ENCODE peak calls at places on chromosomes 3 and 15, in six cellular contexts. H is astrocyte, Q is left ventricle myocardium inferior, L is body of pancreas, Y is IMR-90, O is transverse colon. K is an unnamed sample.

GRCh38 chr3:168322941-168323340 is 227.2 kb upstream of the GOLIM4 start:
- DNase-seq in Y (peak; percentile 50), H (peak; percentile 25), L (no peak), O (no peak), Q (no peak), K (no peak)

GRCh38 chr3:149180057-149180573 is 41.5 kb downstream of the CP start:
- DNase-seq in Y (peak; percentile 100), Q (peak; percentile 65), O (peak; percentile 61), L (peak; percentile 59), H (peak; percentile 99), K (peak; percentile 61)

GRCh38 chr3:62755285-62755684 is 119.9 kb downstream of the CADPS start:
- DNase-seq in Y (no peak), Q (no peak), O (no peak), L (no peak), H (no peak), K (peak; percentile 3)

GRCh38 chr3:189297957-189298356 is 126.2 kb downstream of the TPRG1 start:
- DNase-seq in H (no peak), Q (no peak), O (no peak), Y (no peak), L (no peak), K (no peak)

GRCh38 chr3:97692831-97693230 is 71.7 kb upstream of the ARL6 start:
- DNase-seq in Q (no peak), O (no peak), Y (no peak), H (no peak), L (no peak), K (no peak)

GRCh38 chr3:143581972-143582722 is 266.1 kb downstream of the SLC9A9 start:
- DNase-seq in Q (no peak), L (no peak), Y (no peak), O (no peak), H (no peak), K (no peak)

GRCh38 chr3:195931582-195932273 is 23.4 kb upstream of the TNK2 start:
- DNase-seq in L (no peak), H (no peak), Q (no peak), Y (no peak), O (no peak), K (peak; percentile 53)

GRCh38 chr3:48435774-48436476 is 4.0 kb downstream of the CCDC51 start:
- DNase-seq in Q (peak; percentile 87), H (peak; percentile 50), Y (peak; percentile 79), L (peak; percentile 91), O (peak; percentile 91), K (peak; percentile 89)

GRCh38 chr3:157572559-157573270 is 69.5 kb upstream of the VEPH1 start:
- DNase-seq in H (peak; percentile 24), L (peak; percentile 47), Q (no peak), Y (peak; percentile 64), O (peak; percentile 14), K (peak; percentile 32)

GRCh38 chr15:66078929-66079275 is 174.6 kb downstream of the MEGF11 start:
- DNase-seq in Q (no peak), Y (no peak), O (no peak), H (no peak), L (no peak), K (no peak)

GRCh38 chr3:123326531-123326930 is 122.4 kb downstream of the ADCY5 start:
- DNase-seq in O (no peak), Q (peak; percentile 12), L (no peak), Y (no peak), H (no peak), K (no peak)

GRCh38 chr15:44489464-44489863 is 47.5 kb upstream of the EIF3J start:
- DNase-seq in H (peak; percentile 90), L (no peak), Q (no peak), O (no peak), Y (peak; percentile 94), K (no peak)

DNA sequence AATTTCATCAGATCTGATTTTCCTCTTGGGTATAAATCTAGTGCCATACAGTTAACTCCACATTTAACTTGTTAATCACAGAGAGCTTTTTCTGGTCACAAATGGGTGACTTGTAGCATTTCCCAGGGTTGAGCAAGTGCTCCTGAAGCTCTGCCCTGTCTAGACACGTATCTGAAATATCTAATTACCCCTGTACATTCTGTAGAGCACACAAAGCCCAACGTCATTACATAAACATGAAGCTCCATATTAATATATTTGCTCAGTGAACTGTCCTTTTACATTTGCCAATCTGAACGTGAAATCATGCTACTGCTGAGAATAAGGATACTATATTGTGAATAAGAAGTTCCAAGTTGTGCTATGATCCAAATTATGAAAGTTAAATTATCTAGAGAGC is 49.0 kb downstream of the THBS1 start:
- DNase-seq in L (no peak), H (no peak), O (no peak), Y (no peak), Q (no peak), K (no peak)
- H3K27ac ChIP-seq in L (no peak overlapping the region), H (no peak overlapping the region), O (peak overlapping the region; percentile 83), Y (no peak overlapping the region), Q (no peak overlapping the region), K (no peak overlapping the region)

DNA sequence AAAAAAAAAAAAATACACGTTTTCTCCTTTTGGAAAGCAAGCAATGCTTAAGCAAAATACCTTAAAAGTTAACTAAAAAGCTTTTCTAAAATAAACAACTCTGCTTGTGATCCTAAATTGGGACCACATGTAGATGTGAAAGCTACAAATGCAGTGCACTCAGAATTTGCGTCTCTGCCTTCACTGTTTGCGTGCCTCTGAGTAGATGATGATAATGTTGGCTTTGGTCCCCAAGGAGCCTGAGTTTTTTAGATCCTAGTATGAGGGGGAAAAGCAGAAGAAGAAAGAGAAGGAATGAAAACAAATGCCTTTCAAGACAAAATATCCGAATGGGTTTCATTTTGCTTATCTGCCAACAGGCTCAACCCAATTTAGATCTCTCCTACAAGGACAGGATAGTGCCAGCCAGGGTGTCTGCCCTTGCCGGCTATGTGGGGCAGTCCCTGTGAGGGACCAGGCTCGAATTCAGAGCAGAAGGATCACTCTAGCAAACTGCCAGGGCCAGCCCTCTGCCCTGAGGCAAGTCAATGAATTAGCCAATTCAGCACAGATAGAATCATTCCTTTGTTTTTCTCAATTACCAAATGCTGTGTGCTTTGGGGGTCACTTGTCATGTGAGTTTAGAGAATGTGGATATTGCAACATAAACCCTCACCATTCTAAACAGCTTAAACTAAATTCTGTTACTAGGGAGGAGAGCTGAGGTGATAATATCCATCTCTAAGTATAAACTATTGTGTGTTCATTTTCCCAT is 28.5 kb downstream of the SCG5 start:
- DNase-seq in H (no peak), O (no peak), L (no peak), Q (no peak), Y (peak; percentile 45), K (no peak)
- H3K4me1 ChIP-seq in H (no peaks in the 10 kb centered on the region), O (no peaks in the 10 kb centered on the region), L (no peaks in the 10 kb centered on the region), Q (no peaks in the 10 kb centered on the region), Y (peaks cover 11% of the 10 kb centered on the region), K (no peaks in the 10 kb centered on the region)

GRCh38 chr3:184593923-184594303 is 32.3 kb downstream of the EPHB3 start:
- DNase-seq in O (no peak), Y (no peak), Q (no peak), H (no peak), L (no peak), K (no peak)
- H3K27me3 ChIP-seq in O (no peaks in the 10 kb centered on the region), Y (peaks cover 6% of the 10 kb centered on the region), Q (no peaks in the 10 kb centered on the region), H (no peaks in the 10 kb centered on the region), L (no peaks in the 10 kb centered on the region), K (no peaks in the 10 kb centered on the region)

DNA sequence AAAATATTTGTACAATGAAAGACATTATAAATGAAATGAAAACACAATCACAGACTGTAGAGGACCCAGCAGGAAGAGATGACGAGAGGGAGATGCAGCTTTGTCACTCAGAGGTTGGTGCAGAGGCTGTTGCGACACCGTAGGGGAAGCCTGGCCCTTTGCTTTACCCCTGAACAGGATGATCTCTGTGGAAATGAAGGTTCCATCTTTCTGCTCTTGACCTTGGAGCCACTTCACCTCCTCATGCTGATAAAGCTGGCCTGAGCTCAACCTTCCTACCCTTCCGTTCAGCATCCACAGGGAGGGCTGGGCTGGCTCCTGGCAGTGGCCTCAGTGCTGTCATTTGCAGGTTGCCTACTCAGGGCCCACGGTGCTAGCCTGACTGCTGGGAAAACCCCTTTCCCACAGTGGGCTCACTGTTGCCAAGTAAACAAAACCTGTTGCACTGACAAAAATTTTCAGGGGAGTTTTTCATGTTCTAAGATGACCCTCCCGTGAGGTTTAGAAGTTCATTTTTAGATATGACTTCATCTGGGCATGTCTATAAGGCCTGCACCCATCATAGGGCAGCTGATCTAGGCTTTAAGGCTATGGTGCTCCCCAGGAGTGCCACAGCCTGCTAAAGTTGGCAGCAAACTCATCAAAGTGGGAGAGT is 3.0 kb upstream of the CD80 start:
- DNase-seq in Y (no peak), O (no peak), Q (no peak), L (no peak), H (no peak), K (no peak)
- H3K27ac ChIP-seq in Y (no peak overlapping the region), O (no peak overlapping the region), Q (no peak overlapping the region), L (no peak overlapping the region), H (no peak overlapping the region), K (no peak overlapping the region)

DNA sequence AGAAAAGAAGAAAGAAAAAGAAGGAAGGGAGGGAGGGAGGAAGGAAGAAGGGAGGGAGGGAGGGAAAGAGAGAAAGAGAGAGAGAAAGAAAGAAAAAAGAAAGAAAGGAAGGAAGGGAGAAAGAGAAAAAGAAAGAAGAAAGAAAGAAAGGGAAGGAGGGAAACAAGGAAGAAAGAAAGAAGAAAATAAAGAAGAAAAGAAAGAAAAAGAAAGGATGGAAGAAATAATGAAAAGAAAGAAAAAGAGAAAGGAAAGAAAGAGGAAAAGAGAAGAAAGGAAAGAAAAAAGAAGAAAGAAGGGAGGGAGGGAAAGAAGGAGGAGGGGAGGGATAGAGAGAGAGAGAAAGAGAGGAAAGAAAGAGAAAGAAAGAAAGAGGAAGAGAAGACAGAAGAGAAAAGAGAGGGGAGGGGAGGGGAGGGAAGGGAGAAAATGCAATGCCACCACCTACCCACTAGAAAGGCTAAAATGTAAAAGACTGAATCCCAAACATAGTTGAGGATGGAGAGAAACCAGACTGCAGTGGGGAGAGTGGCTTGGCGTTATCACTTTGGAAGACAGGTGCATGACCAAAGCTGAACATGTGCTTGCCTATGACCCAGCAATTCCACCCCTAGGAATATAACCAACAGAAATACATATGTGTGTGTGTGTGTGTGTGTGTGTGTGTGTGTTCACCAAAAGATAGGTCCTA is 66.9 kb upstream of the KLF13 start:
- DNase-seq in O (peak; percentile 3), H (no peak), L (no peak), Q (no peak), Y (no peak), K (no peak)
- H3K4me1 ChIP-seq in O (peaks cover 41% of the 10 kb centered on the region), H (peaks cover 3% of the 10 kb centered on the region), L (peaks cover 18% of the 10 kb centered on the region), Q (peaks cover 17% of the 10 kb centered on the region), Y (no peaks in the 10 kb centered on the region), K (peaks cover 24% of the 10 kb centered on the region)

GRCh38 chr15:37107071-37107753 is 6.9 kb upstream of the MEIS2 start:
- DNase-seq in Q (no peak), H (no peak), Y (no peak), L (no peak), O (no peak), K (no peak)

GRCh38 chr15:37107754-37108724 is 7.7 kb upstream of the MEIS2 start:
- DNase-seq in L (no peak), H (no peak), O (no peak), Q (no peak), Y (no peak), K (no peak)

GRCh38 chr15:37104413-37105392 is 4.4 kb upstream of the MEIS2 start:
- DNase-seq in Q (no peak), L (no peak), Y (no peak), O (no peak), H (no peak), K (no peak)

GRCh38 chr15:37105795-37106333 is 5.5 kb upstream of the MEIS2 start:
- DNase-seq in O (no peak), L (no peak), H (no peak), Q (no peak), Y (no peak), K (no peak)

DNA sequence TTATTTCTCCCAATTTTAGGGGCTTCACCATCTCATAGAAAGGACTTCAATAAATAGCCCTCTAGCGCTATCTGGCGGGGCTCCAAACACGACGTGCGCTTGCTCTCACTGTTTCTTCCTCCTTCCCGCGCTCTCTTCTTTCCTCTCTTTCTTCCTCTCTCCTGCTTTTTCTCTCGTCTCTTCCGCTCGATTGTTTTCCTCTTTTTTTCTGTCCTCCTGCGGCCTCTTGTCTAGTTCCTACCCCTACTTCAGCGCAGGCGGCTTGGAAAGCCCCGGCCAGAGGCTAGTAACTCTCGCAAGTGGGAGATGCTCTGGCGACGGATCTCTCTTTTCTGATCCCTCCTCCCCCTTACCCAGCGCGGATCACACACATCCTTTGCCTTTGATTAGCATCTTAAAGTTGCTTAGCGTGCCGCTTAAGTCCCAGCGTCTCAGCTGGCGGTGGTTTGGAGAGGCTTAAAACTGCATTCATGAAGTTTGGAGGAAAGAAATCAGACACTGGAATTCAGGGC is 6.2 kb upstream of the MEIS2 start:
- DNase-seq in Y (peak; percentile 24), Q (peak; percentile 68), O (no peak), H (no peak), L (no peak), K (no peak)
- H3K27me3 ChIP-seq in Y (no peaks in the 10 kb centered on the region), Q (peaks cover 76% of the 10 kb centered on the region), O (peaks cover 100% of the 10 kb centered on the region), H (peaks cover 58% of the 10 kb centered on the region), L (no peaks in the 10 kb centered on the region), K (peaks cover 39% of the 10 kb centered on the region)

K was measured in thyroid gland.